ENCODE peak calls at places on chromosomes 3 and 15, in eight cellular contexts. N is endothelial cell; S is glutamatergic neuron; O is GM12892; E is smooth muscle cell of the brain vasculature; D is stimulated activated CD8-positive, alpha-beta memory T cell treated with anti-CD3 and anti-CD28 coated beads, Interleukin-7, amount 100 ng/mL, for 4 hours; L is neuronal stem cell; A is lower lobe of right lung. J is an unnamed sample.

GRCh38 chr3:152097770-152098169 is 171.0 kb upstream of the MBNL1 start:
- DNase-seq in N (no peak), S (no peak), O (no peak), E (no peak), D (no peak), L (no peak), A (no peak), J (no peak)

GRCh38 chr3:95172549-95172948 is 1109.7 kb downstream of the NSUN3 start:
- DNase-seq in N (no peak), S (no peak), O (no peak), E (no peak), D (no peak), L (no peak), A (no peak), J (peak)

GRCh38 chr15:39079296-39079834 is 501.5 kb upstream of the THBS1 start:
- DNase-seq in N (no peak), S (no peak), O (no peak), E (no peak), D (no peak), L (no peak), A (no peak), J (peak)

GRCh38 chr3:115341208-115341607 is 194.1 kb upstream of the ZBTB20 start:
- DNase-seq in N (no peak), S (no peak), O (no peak), E (no peak), D (no peak), L (no peak), A (no peak), J (peak)

GRCh38 chr3:146033950-146034349 is 127.0 kb downstream of the PLOD2 start:
- DNase-seq in N (no peak), S (no peak), O (no peak), E (no peak), D (no peak), L (no peak), A (no peak), J (no peak)

GRCh38 chr3:14252321-14253021 is 73.9 kb downstream of the LSM3 start:
- DNase-seq in N (no peak), S (no peak), O (no peak), E (no peak), D (no peak), L (no peak), A (no peak), J (peak)

GRCh38 chr3:124078978-124079911 is 87.3 kb upstream of the ROPN1 start:
- DNase-seq in N (peak), S (no peak), O (no peak), E (no peak), D (no peak), L (peak), A (no peak), J (no peak)

GRCh38 chr3:188064831-188065493 is 89.0 kb upstream of the LPP start:
- DNase-seq in N (no peak), S (no peak), O (no peak), E (no peak), D (no peak), L (no peak), A (no peak), J (no peak)

GRCh38 chr3:10437995-10438901 is 67.1 kb downstream of the ATP2B2 start:
- DNase-seq in N (no peak), S (no peak), O (no peak), E (peak), D (no peak), L (no peak), A (no peak), J (peak)

GRCh38 chr15:90000175-90000923 is 775 bp upstream of the ZNF710 start:
- DNase-seq in N (peak), S (peak), O (peak), E (no peak), D (no peak), L (peak), A (peak), J (no peak)

GRCh38 chr15:40128746-40129660 is 20.3 kb upstream of the BMF start:
- DNase-seq in N (no peak), S (no peak), O (no peak), E (no peak), D (no peak), L (no peak), A (no peak), J (no peak)

GRCh38 chr15:48624700-48625099 is 20.8 kb downstream of the FBN1 start:
- DNase-seq in N (no peak), S (no peak), O (no peak), E (no peak), D (no peak), L (no peak), A (no peak), J (no peak)

GRCh38 chr3:19070325-19070724 is 78.0 kb upstream of the KCNH8 start:
- DNase-seq in N (no peak), S (no peak), O (no peak), E (no peak), D (no peak), L (no peak), A (no peak), J (no peak)

GRCh38 chr3:30617653-30618052 is 11.3 kb downstream of the TGFBR2 start:
- DNase-seq in N (no peak), S (no peak), O (no peak), E (no peak), D (no peak), L (no peak), A (no peak), J (no peak)

GRCh38 chr3:138361561-138361971 is 13.2 kb downstream of the MRAS start:
- DNase-seq in N (no peak), S (no peak), O (no peak), E (no peak), D (no peak), L (no peak), A (no peak), J (no peak)

GRCh38 chr15:57321973-57322601 is 54.2 kb upstream of the CGNL1 start:
- DNase-seq in N (peak), S (no peak), O (no peak), E (no peak), D (no peak), L (no peak), A (no peak), J (peak)

GRCh38 chr15:62711691-62712454 is 330.7 kb upstream of the TPM1 start:
- DNase-seq in N (no peak), S (no peak), O (no peak), E (no peak), D (no peak), L (no peak), A (no peak), J (peak)

GRCh38 chr3:167882057-167882667 is 146.6 kb downstream of the SERPINI1 start:
- DNase-seq in N (no peak), S (no peak), O (no peak), E (peak), D (no peak), L (no peak), A (no peak), J (no peak)

GRCh38 chr15:41977757-41978369 is 5.5 kb upstream of the EHD4 start:
- DNase-seq in N (no peak), S (no peak), O (no peak), E (no peak), D (no peak), L (no peak), A (no peak), J (no peak)

GRCh38 chr3:81910244-81910852 is 148.9 kb upstream of the GBE1 start:
- DNase-seq in N (peak), S (no peak), O (no peak), E (peak), D (no peak), L (peak), A (no peak), J (peak)

GRCh38 chr15:98838387-98839259 is 169.0 kb downstream of the PGPEP1L start:
- DNase-seq in N (no peak), S (no peak), O (no peak), E (no peak), D (no peak), L (no peak), A (no peak), J (no peak)

GRCh38 chr3:49535971-49536874 is 18.1 kb upstream of the BSN start:
- DNase-seq in N (no peak), S (no peak), O (no peak), E (no peak), D (no peak), L (no peak), A (no peak), J (no peak)

GRCh38 chr15:70563561-70564095 is 199.7 kb downstream of the UACA start:
- DNase-seq in N (no peak), S (no peak), O (no peak), E (no peak), D (no peak), L (no peak), A (no peak), J (no peak)

GRCh38 chr3:185915642-185916041 is 22.2 kb downstream of the TRA2B start:
- DNase-seq in N (no peak), S (no peak), O (no peak), E (no peak), D (no peak), L (no peak), A (no peak), J (no peak)

GRCh38 chr3:14869877-14870563 is 51.3 kb downstream of the FGD5 start:
- DNase-seq in N (no peak), S (no peak), O (no peak), E (no peak), D (no peak), L (no peak), A (no peak), J (no peak)

GRCh38 chr3:101847328-101847727 is 2.0 kb upstream of the NFKBIZ start:
- DNase-seq in N (no peak), S (no peak), O (no peak), E (no peak), D (no peak), L (no peak), A (no peak), J (no peak)

GRCh38 chr3:120274739-120275167 is 10.3 kb downstream of the GPR156 start:
- DNase-seq in N (no peak), S (no peak), O (no peak), E (no peak), D (no peak), L (no peak), A (no peak), J (no peak)

GRCh38 chr3:53109190-53109589 is 21.0 kb downstream of the RFT1 start:
- DNase-seq in N (no peak), S (no peak), O (no peak), E (no peak), D (no peak), L (no peak), A (no peak), J (peak)

GRCh38 chr3:38125305-38126120 is 11.4 kb downstream of the ACAA1 start:
- DNase-seq in N (no peak), S (no peak), O (no peak), E (no peak), D (no peak), L (no peak), A (no peak), J (no peak)

GRCh38 chr15:90358124-90359033 is 6.3 kb downstream of the ZNF774 start:
- DNase-seq in N (no peak), S (no peak), O (no peak), E (no peak), D (no peak), L (no peak), A (no peak), J (peak)